ENCODE peak calls at places on chromosomes 3 and 15, in six cellular contexts. One of them, this sample, is unnamed.

GRCh38 chr15:29671308-29671981 is 150.8 kb downstream of the TJP1 start:
- DNase-seq in BJ: no peak
- DNase-seq in NB4: no peak
- DNase-seq in mucosa of descending colon: no peak
- DNase-seq in retinal pigment epithelial cell: no peak
- DNase-seq in lower lobe of right lung: no peak
- DNase-seq in this sample: no peak

GRCh38 chr3:188578579-188579363 is 424.8 kb downstream of the LPP start:
- DNase-seq in BJ: no peak
- DNase-seq in NB4: peak; percentile 27
- DNase-seq in mucosa of descending colon: no peak
- DNase-seq in retinal pigment epithelial cell: no peak
- DNase-seq in lower lobe of right lung: peak; percentile 32
- DNase-seq in this sample: no peak

GRCh38 chr3:101813817-101814440 is 34.9 kb downstream of the NXPE3 start:
- DNase-seq in BJ: no peak
- DNase-seq in NB4: peak; percentile 37
- DNase-seq in mucosa of descending colon: no peak
- DNase-seq in retinal pigment epithelial cell: no peak
- DNase-seq in lower lobe of right lung: no peak
- DNase-seq in this sample: no peak

GRCh38 chr3:183148056-183148455 is 14.5 kb downstream of the LAMP3 start:
- DNase-seq in BJ: no peak
- DNase-seq in NB4: no peak
- DNase-seq in mucosa of descending colon: no peak
- DNase-seq in retinal pigment epithelial cell: peak; percentile 31
- DNase-seq in lower lobe of right lung: no peak
- DNase-seq in this sample: no peak

GRCh38 chr3:129112308-129113052 is 9.1 kb downstream of the RAB43 start:
- DNase-seq in BJ: no peak
- DNase-seq in NB4: peak; percentile 89
- DNase-seq in mucosa of descending colon: no peak
- DNase-seq in retinal pigment epithelial cell: no peak
- DNase-seq in lower lobe of right lung: peak; percentile 35
- DNase-seq in this sample: no peak

GRCh38 chr15:31217067-31217466 is 109.6 kb upstream of the KLF13 start:
- DNase-seq in BJ: no peak
- DNase-seq in NB4: no peak
- DNase-seq in mucosa of descending colon: no peak
- DNase-seq in retinal pigment epithelial cell: no peak
- DNase-seq in lower lobe of right lung: no peak
- DNase-seq in this sample: no peak

GRCh38 chr3:155745795-155746550 is 1.1 kb upstream of the PLCH1 start:
- DNase-seq in BJ: no peak
- DNase-seq in NB4: peak; percentile 4
- DNase-seq in mucosa of descending colon: peak; percentile 51
- DNase-seq in retinal pigment epithelial cell: peak; percentile 70
- DNase-seq in lower lobe of right lung: peak; percentile 50
- DNase-seq in this sample: no peak

GRCh38 chr15:72155021-72155621 is 36.9 kb downstream of the SENP8 start:
- DNase-seq in BJ: no peak
- DNase-seq in NB4: no peak
- DNase-seq in mucosa of descending colon: peak; percentile 89
- DNase-seq in retinal pigment epithelial cell: peak; percentile 61
- DNase-seq in lower lobe of right lung: peak; percentile 95
- DNase-seq in this sample: peak; percentile 88

GRCh38 chr3:187795207-187795960 is 50.1 kb upstream of the BCL6 start:
- DNase-seq in BJ: no peak
- DNase-seq in NB4: no peak
- DNase-seq in mucosa of descending colon: peak; percentile 58
- DNase-seq in retinal pigment epithelial cell: no peak
- DNase-seq in lower lobe of right lung: no peak
- DNase-seq in this sample: no peak

GRCh38 chr3:168973206-168973605 is 690.3 kb downstream of the MECOM start:
- DNase-seq in BJ: no peak
- DNase-seq in NB4: no peak
- DNase-seq in mucosa of descending colon: no peak
- DNase-seq in retinal pigment epithelial cell: peak; percentile 30
- DNase-seq in lower lobe of right lung: no peak
- DNase-seq in this sample: no peak

GRCh38 chr3:79737530-79737929 is 30.3 kb downstream of the ROBO1 start:
- DNase-seq in BJ: no peak
- DNase-seq in NB4: no peak
- DNase-seq in mucosa of descending colon: no peak
- DNase-seq in retinal pigment epithelial cell: no peak
- DNase-seq in lower lobe of right lung: no peak
- DNase-seq in this sample: no peak

GRCh38 chr15:31373970-31374369 is 47.3 kb downstream of the KLF13 start:
- DNase-seq in BJ: no peak
- DNase-seq in NB4: no peak
- DNase-seq in mucosa of descending colon: no peak
- DNase-seq in retinal pigment epithelial cell: no peak
- DNase-seq in lower lobe of right lung: no peak
- DNase-seq in this sample: no peak

GRCh38 chr15:29312387-29312786 is 42.8 kb upstream of the NSMCE3 start:
- DNase-seq in BJ: peak; percentile 14
- DNase-seq in NB4: no peak
- DNase-seq in mucosa of descending colon: no peak
- DNase-seq in retinal pigment epithelial cell: peak; percentile 93
- DNase-seq in lower lobe of right lung: no peak
- DNase-seq in this sample: peak; percentile 49

GRCh38 chr3:187802928-187803259 is 57.6 kb upstream of the BCL6 start:
- DNase-seq in BJ: no peak
- DNase-seq in NB4: no peak
- DNase-seq in mucosa of descending colon: no peak
- DNase-seq in retinal pigment epithelial cell: no peak
- DNase-seq in lower lobe of right lung: no peak
- DNase-seq in this sample: no peak

GRCh38 chr3:29144807-29145206 is 136.1 kb upstream of the RBMS3 start:
- DNase-seq in BJ: peak; percentile 11
- DNase-seq in NB4: no peak
- DNase-seq in mucosa of descending colon: peak; percentile 19
- DNase-seq in retinal pigment epithelial cell: no peak
- DNase-seq in lower lobe of right lung: no peak
- DNase-seq in this sample: peak; percentile 15

GRCh38 chr3:172268896-172269295 is 179.4 kb downstream of the GHSR start:
- DNase-seq in BJ: no peak
- DNase-seq in NB4: no peak
- DNase-seq in mucosa of descending colon: no peak
- DNase-seq in retinal pigment epithelial cell: no peak
- DNase-seq in lower lobe of right lung: no peak
- DNase-seq in this sample: no peak

GRCh38 chr3:165696496-165696895 is 140.7 kb downstream of the BCHE start:
- DNase-seq in BJ: no peak
- DNase-seq in NB4: no peak
- DNase-seq in mucosa of descending colon: no peak
- DNase-seq in retinal pigment epithelial cell: no peak
- DNase-seq in lower lobe of right lung: no peak
- DNase-seq in this sample: no peak

DNA sequence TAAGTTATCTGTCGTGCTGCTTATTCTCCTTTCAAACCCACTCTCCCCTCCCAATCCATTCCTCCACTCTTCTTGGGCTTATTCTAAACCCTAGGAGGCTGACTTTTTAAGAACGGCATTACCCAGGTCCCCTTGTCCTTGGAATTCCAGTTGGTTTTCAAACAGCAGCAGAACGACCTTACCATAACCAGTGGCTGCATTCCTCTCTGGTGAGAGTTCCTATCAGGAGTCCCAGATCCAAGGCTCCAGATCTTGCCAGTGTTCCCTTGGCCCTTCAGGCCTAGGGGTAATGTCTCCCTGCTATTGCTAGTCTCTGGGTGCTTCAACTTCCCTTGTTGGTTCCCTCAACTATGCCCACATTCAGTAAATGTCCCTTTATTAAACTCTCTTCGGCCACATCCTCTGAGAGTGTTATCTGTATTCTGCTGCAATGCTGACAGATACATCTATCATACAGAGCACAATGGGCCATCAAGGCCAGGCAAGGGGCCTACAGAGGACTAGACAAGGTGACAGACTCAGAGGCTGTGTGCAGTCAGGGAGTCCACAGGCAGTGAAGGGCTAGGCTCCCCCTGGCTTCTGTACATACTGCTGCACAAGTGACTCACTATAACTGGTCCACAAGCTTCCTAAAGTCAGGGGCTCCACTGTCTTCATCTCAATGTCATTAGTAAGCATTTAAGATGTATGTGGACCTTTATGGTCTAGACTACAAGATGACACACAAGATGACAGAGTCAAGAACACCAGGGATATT is 10.1 kb downstream of the LYSMD2 start:
- DNase-seq in BJ: no peak
- DNase-seq in NB4: peak; percentile 41
- DNase-seq in mucosa of descending colon: no peak
- DNase-seq in retinal pigment epithelial cell: no peak
- DNase-seq in lower lobe of right lung: no peak
- DNase-seq in this sample: no peak
- TF ChIP-seq CTCF in BJ: peak; percentile 28
- TF ChIP-seq CTCF in NB4: no peak
- TF ChIP-seq CTCF in mucosa of descending colon: no peak
- TF ChIP-seq CTCF in retinal pigment epithelial cell: peak; percentile 20
- TF ChIP-seq CTCF in lower lobe of right lung: no peak
- TF ChIP-seq CTCF in this sample: peak; percentile 48

GRCh38 chr15:69644876-69645275 is 192.3 kb downstream of the RPLP1 start:
- DNase-seq in BJ: no peak
- DNase-seq in NB4: no peak
- DNase-seq in mucosa of descending colon: no peak
- DNase-seq in retinal pigment epithelial cell: no peak
- DNase-seq in lower lobe of right lung: no peak
- DNase-seq in this sample: no peak

GRCh38 chr15:69647160-69647513 is 194.5 kb downstream of the RPLP1 start:
- DNase-seq in BJ: no peak
- DNase-seq in NB4: no peak
- DNase-seq in mucosa of descending colon: no peak
- DNase-seq in retinal pigment epithelial cell: no peak
- DNase-seq in lower lobe of right lung: no peak
- DNase-seq in this sample: no peak

GRCh38 chr15:69652906-69653305 is 200.3 kb downstream of the RPLP1 start:
- DNase-seq in BJ: no peak
- DNase-seq in NB4: peak; percentile 9
- DNase-seq in mucosa of descending colon: no peak
- DNase-seq in retinal pigment epithelial cell: no peak
- DNase-seq in lower lobe of right lung: no peak
- DNase-seq in this sample: no peak

GRCh38 chr15:69648215-69648614 is 195.6 kb downstream of the RPLP1 start:
- DNase-seq in BJ: no peak
- DNase-seq in NB4: no peak
- DNase-seq in mucosa of descending colon: no peak
- DNase-seq in retinal pigment epithelial cell: no peak
- DNase-seq in lower lobe of right lung: no peak
- DNase-seq in this sample: no peak

DNA sequence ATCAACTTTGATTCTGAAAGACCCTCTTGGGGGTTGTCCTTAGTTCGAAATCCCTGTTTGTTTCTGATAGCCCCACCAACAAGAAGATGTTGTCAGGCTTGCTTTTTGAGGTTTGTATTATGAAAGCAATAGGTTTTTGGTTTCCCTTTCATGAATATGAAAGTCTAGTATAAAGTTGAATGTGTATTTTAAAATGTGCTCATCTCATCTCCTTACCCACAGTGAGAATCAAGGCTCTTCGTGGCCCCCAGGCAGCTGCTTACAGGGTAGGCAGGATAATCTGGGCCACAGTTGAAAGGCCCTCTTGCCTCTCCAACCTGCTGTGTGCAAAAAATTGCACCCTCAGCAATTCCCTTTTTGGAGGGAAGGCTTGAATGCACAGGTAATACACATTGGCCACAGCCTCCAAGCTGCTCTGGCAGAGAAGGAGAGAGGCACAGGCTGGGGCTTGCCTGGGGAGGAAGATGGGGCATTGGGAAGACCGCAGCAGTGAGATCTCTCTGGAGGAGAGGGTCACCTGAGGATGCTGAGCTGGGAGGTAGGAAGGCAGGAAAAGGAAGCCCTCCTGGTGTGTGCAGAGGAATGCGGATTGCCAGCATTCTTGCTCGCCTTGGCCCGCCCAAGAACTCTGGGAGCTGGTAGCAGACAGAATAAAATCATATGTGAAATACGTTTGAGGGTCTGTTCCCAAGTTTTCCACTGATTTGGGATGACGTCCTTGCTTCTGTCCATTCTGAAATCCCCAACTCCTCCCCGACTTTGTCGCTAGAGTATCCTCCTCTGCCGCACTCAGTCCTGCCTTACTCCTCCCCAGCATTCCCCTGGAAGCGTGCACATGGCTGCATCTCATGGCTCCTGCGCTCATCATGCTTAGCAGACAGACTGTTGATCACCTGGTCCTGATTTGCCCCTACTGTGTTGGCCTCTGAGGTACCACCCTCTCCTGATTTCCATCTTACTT is 196.4 kb downstream of the RPLP1 start:
- DNase-seq in BJ: no peak
- DNase-seq in NB4: no peak
- DNase-seq in mucosa of descending colon: no peak
- DNase-seq in retinal pigment epithelial cell: no peak
- DNase-seq in lower lobe of right lung: no peak
- DNase-seq in this sample: no peak
- H3K4me3 ChIP-seq in BJ: no peak overlapping the region
- H3K4me3 ChIP-seq in NB4: no peak overlapping the region
- H3K4me3 ChIP-seq in mucosa of descending colon: no peak overlapping the region
- H3K4me3 ChIP-seq in retinal pigment epithelial cell: no peak overlapping the region
- H3K4me3 ChIP-seq in lower lobe of right lung: no peak overlapping the region
- H3K4me3 ChIP-seq in this sample: no peak overlapping the region

DNA sequence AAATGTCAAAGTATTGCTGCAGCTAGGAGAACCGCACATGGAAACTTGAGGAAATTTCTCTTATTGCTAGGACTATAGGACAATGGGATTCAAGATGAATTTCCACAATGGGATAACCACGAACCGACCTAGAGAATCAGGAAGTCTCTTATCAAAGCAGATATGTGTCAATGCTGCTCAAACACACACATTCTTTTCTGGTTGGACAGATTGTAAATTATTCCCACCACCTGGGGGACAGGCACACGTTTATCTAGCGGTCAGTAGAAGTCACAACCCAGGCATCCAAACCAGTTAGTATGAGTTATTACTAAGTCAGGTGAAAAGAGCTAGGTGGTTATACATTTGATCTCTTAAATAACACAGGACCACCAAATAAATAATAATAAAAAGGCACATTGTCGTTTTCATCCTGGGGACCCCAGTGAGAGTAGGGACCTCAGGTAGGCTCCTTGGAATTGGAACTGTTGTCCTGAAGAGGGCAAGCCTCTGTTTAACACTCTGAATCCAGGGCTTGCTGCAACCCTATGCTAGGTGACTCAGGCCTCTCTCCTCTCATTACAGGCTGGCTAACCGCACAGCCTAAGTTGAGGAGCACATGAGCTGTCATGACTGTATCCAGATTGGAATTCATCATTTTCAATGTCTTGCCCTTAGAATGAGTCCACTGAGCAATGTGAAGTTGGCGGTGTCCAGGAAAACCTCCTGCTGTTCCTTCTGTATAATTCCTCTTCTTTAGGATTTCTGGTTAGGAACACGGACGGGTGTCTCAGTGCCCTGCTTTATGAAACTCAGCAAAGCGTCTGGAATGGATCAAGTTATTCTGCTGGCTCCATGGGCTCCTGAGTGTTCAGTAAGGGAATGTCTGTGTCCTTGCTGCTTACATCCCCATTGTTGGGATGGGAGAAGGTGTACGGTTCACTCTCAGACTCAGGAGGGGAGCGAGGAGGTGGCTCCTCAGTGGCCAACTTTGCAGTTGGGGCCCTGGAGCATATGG is 59.0 kb downstream of the CLEC3B start:
- DNase-seq in BJ: peak; percentile 73
- DNase-seq in NB4: no peak
- DNase-seq in mucosa of descending colon: no peak
- DNase-seq in retinal pigment epithelial cell: peak; percentile 63
- DNase-seq in lower lobe of right lung: no peak
- DNase-seq in this sample: no peak
- TF ChIP-seq CTCF in BJ: no peak
- TF ChIP-seq CTCF in NB4: no peak
- TF ChIP-seq CTCF in mucosa of descending colon: no peak
- TF ChIP-seq CTCF in retinal pigment epithelial cell: no peak
- TF ChIP-seq CTCF in lower lobe of right lung: no peak
- TF ChIP-seq CTCF in this sample: no peak

GRCh38 chr3:19148768-19149091 is 420 bp downstream of the KCNH8 start:
- DNase-seq in BJ: no peak
- DNase-seq in NB4: no peak
- DNase-seq in mucosa of descending colon: no peak
- DNase-seq in retinal pigment epithelial cell: no peak
- DNase-seq in lower lobe of right lung: no peak
- DNase-seq in this sample: no peak
- H3K4me3 ChIP-seq in BJ: no peak overlapping the region
- H3K4me3 ChIP-seq in NB4: no peak overlapping the region
- H3K4me3 ChIP-seq in mucosa of descending colon: no peak overlapping the region
- H3K4me3 ChIP-seq in retinal pigment epithelial cell: peak overlapping the region; percentile 41
- H3K4me3 ChIP-seq in lower lobe of right lung: peak overlapping the region; percentile 69
- H3K4me3 ChIP-seq in this sample: no peak overlapping the region

This sample was measured in epithelial cell of proximal tubule.